ENCODE peak calls at places on chromosome 17, in nine cellular contexts. W is activated CD8-positive, alpha-beta memory T cell treated with anti-CD3 and anti-CD28 coated beads for 1 hour; C is mesothelial cell of epicardium; U is globus pallidus; T is mucosa of gallbladder; F is LoVo; D is NCI-H1930; E is NCI-H1694 treated with DMSO at 0.1 percent for 48 hours; I is lower lobe of right lung. Y is an unnamed sample.

GRCh38 chr17:2853111-2853721 is 57.0 kb downstream of the RAP1GAP2 start:
- DNase-seq in W (no peak), C (peak; percentile 28), U (no peak), T (peak; percentile 34), F (peak; percentile 15), D (no peak), E (no peak), I (peak; percentile 58), Y (no peak)

GRCh38 chr17:82178499-82179290 is 33.9 kb downstream of the CCDC57 start:
- DNase-seq in W (no peak), C (no peak), U (no peak), T (no peak), F (no peak), D (no peak), E (no peak), I (no peak), Y (no peak)

GRCh38 chr17:11869680-11870394 is 127.4 kb downstream of the ZNF18 start:
- DNase-seq in W (no peak), C (no peak), U (no peak), T (no peak), F (no peak), D (no peak), E (no peak), I (no peak), Y (no peak)

GRCh38 chr17:78539771-78540170 is 37.4 kb downstream of the DNAH17 start:
- DNase-seq in W (no peak), C (no peak), U (no peak), T (no peak), F (no peak), D (no peak), E (no peak), I (no peak), Y (no peak)

GRCh38 chr17:80594666-80595269 is 50.1 kb downstream of the RPTOR start:
- DNase-seq in W (no peak), C (no peak), U (no peak), T (no peak), F (no peak), D (no peak), E (peak; percentile 65), I (no peak), Y (no peak)

GRCh38 chr17:36756695-36757094 is 155.3 kb downstream of the MRM1 start:
- DNase-seq in W (no peak), C (no peak), U (no peak), T (no peak), F (no peak), D (no peak), E (no peak), I (no peak), Y (no peak)

GRCh38 chr17:44387773-44388172 is 1.7 kb downstream of the ITGA2B start:
- DNase-seq in W (no peak), C (no peak), U (no peak), T (no peak), F (no peak), D (no peak), E (no peak), I (no peak), Y (no peak)

GRCh38 chr17:49634487-49634865 is 43.4 kb downstream of the SPOP start:
- DNase-seq in W (no peak), C (no peak), U (peak; percentile 32), T (no peak), F (no peak), D (no peak), E (no peak), I (no peak), Y (no peak)

GRCh38 chr17:43584666-43585102 is 38.5 kb upstream of the ETV4 start:
- DNase-seq in W (no peak), C (no peak), U (no peak), T (no peak), F (no peak), D (no peak), E (no peak), I (no peak), Y (no peak)

GRCh38 chr17:1042486-1042885 is 45.6 kb downstream of the TIMM22 start:
- DNase-seq in W (no peak), C (no peak), U (no peak), T (no peak), F (no peak), D (no peak), E (no peak), I (peak; percentile 6), Y (no peak)

GRCh38 chr17:2837147-2837561 is 40.9 kb downstream of the RAP1GAP2 start:
- DNase-seq in W (no peak), C (no peak), U (no peak), T (no peak), F (no peak), D (no peak), E (no peak), I (no peak), Y (no peak)

GRCh38 chr17:81561494-81561885 is 9.3 kb upstream of the FAAP100 start:
- DNase-seq in W (no peak), C (no peak), U (no peak), T (no peak), F (no peak), D (no peak), E (no peak), I (no peak), Y (no peak)

GRCh38 chr17:12070561-12070960 is 49.9 kb downstream of the MAP2K4 start:
- DNase-seq in W (no peak), C (no peak), U (no peak), T (no peak), F (no peak), D (no peak), E (no peak), I (no peak), Y (no peak)

GRCh38 chr17:49691677-49692191 is 13.8 kb upstream of the SPOP start:
- DNase-seq in W (no peak), C (no peak), U (no peak), T (no peak), F (no peak), D (no peak), E (no peak), I (no peak), Y (no peak)

GRCh38 chr17:40021471-40021961 is 6.3 kb downstream of the CSF3 start:
- DNase-seq in W (no peak), C (no peak), U (no peak), T (no peak), F (no peak), D (no peak), E (no peak), I (no peak), Y (no peak)

GRCh38 chr17:81028506-81028858 is 6.5 kb upstream of the BAIAP2 start:
- DNase-seq in W (no peak), C (no peak), U (no peak), T (no peak), F (no peak), D (no peak), E (no peak), I (peak; percentile 49), Y (no peak)

GRCh38 chr17:77948690-77949114 is 9.8 kb upstream of the TNRC6C start:
- DNase-seq in W (no peak), C (no peak), U (peak; percentile 83), T (no peak), F (no peak), D (no peak), E (no peak), I (no peak), Y (peak; percentile 70)

GRCh38 chr17:50337956-50338355 is 8.0 kb upstream of the XYLT2 start:
- DNase-seq in W (no peak), C (no peak), U (no peak), T (no peak), F (no peak), D (no peak), E (no peak), I (no peak), Y (no peak)

GRCh38 chr17:66670211-66670610 is 164.7 kb upstream of the CACNG5 start:
- DNase-seq in W (no peak), C (no peak), U (no peak), T (no peak), F (no peak), D (no peak), E (no peak), I (no peak), Y (no peak)

GRCh38 chr17:6574689-6575595 is 18.6 kb upstream of the PITPNM3 start:
- DNase-seq in W (no peak), C (no peak), U (no peak), T (peak; percentile 49), F (no peak), D (no peak), E (no peak), I (peak; percentile 78), Y (no peak)

GRCh38 chr17:39662551-39663339 is 2.4 kb upstream of the TCAP start:
- DNase-seq in W (no peak), C (no peak), U (no peak), T (peak; percentile 54), F (no peak), D (no peak), E (no peak), I (no peak), Y (no peak)

GRCh38 chr17:77887464-77888241 is 70.8 kb upstream of the TNRC6C start:
- DNase-seq in W (peak; percentile 62), C (no peak), U (peak; percentile 57), T (peak; percentile 80), F (no peak), D (no peak), E (peak; percentile 72), I (peak; percentile 91), Y (no peak)

GRCh38 chr17:82244413-82245140 is 15.7 kb downstream of the SLC16A3 start:
- DNase-seq in W (no peak), C (no peak), U (no peak), T (no peak), F (no peak), D (no peak), E (peak; percentile 43), I (peak; percentile 40), Y (no peak)

GRCh38 chr17:17663160-17664072 is 17.8 kb upstream of the RAI1 start:
- DNase-seq in W (peak; percentile 75), C (no peak), U (no peak), T (peak; percentile 45), F (peak; percentile 22), D (no peak), E (peak; percentile 73), I (peak; percentile 55), Y (peak; percentile 57)

GRCh38 chr17:36880506-36880905 is 56.8 kb upstream of the LHX1 start:
- DNase-seq in W (no peak), C (no peak), U (no peak), T (no peak), F (no peak), D (no peak), E (no peak), I (no peak), Y (no peak)

GRCh38 chr17:43431741-43432523 is 33.1 kb downstream of the ARL4D start:
- DNase-seq in W (no peak), C (no peak), U (no peak), T (no peak), F (no peak), D (no peak), E (peak; percentile 99), I (no peak), Y (no peak)

GRCh38 chr17:76529643-76530488 is 7.6 kb downstream of the CYGB start:
- DNase-seq in W (no peak), C (no peak), U (peak; percentile 38), T (peak; percentile 79), F (no peak), D (no peak), E (no peak), I (peak; percentile 83), Y (no peak)

Y was measured in iPS DF 19.7.